ENCODE peak calls at places on chromosomes 12 and 14, in ten cellular contexts. N is stimulated activated CD4-positive, alpha-beta T cell treated with anti-CD3 and anti-CD28 coated beads, Interleukin-12 subunit alpha, Interleukin-12 subunit beta, amount 100 ng/mL, for 48 hours; Y is NCI-H1105; M is CD4-positive, alpha-beta T cell; G is progenitor cell of endocrine pancreas; R is tibial nerve; T is OCI-M1; P is CD8-positive, alpha-beta T cell; D is Kasumi-1; U is DMS79. L is an unnamed sample.

GRCh38 chr12:132194056-132194455 is 49.8 kb downstream of the NOC4L start:
- DNase-seq in G (no peak), D (no peak), U (no peak), Y (no peak), N (no peak), M (no peak), R (no peak), T (peak; percentile 1), P (no peak), L (no peak)

GRCh38 chr12:108728820-108729611 is 2.3 kb downstream of the CORO1C start:
- DNase-seq in N (no peak), R (no peak), D (no peak), Y (no peak), M (no peak), T (peak; percentile 23), P (no peak), G (no peak), U (no peak), L (peak; percentile 47)

GRCh38 chr14:20652996-20653975 is 11.8 kb upstream of the OR6S1 start:
- DNase-seq in U (no peak), Y (no peak), R (no peak), D (no peak), P (no peak), N (peak; percentile 70), M (peak; percentile 36), T (peak; percentile 96), G (no peak), L (peak; percentile 64)

GRCh38 chr12:109020750-109021380 is at the start of gene SVOP:
- DNase-seq in N (peak; percentile 3), G (peak; percentile 90), M (peak; percentile 6), D (peak; percentile 77), Y (peak; percentile 83), T (peak; percentile 87), R (peak; percentile 28), P (peak; percentile 8), U (peak; percentile 38), L (peak; percentile 95)

GRCh38 chr14:61177279-61178225 is 103.6 kb downstream of the TMEM30B start:
- DNase-seq in D (no peak), R (no peak), M (no peak), G (no peak), T (no peak), U (peak; percentile 13), N (no peak), Y (no peak), P (no peak), L (peak; percentile 82)

GRCh38 chr12:41663487-41664258 is 475.6 kb downstream of the PDZRN4 start:
- DNase-seq in U (no peak), N (no peak), T (peak; percentile 74), P (no peak), D (peak; percentile 57), R (no peak), G (no peak), M (no peak), Y (no peak), L (peak; percentile 49)

GRCh38 chr14:79659995-79660975 is 551.0 kb downstream of the DIO2 start:
- DNase-seq in T (no peak), M (no peak), N (no peak), Y (no peak), D (no peak), P (no peak), R (no peak), G (no peak), U (peak; percentile 95), L (no peak)

GRCh38 chr12:121130866-121131373 is 1.8 kb upstream of the P2RX7 start:
- DNase-seq in M (no peak), T (no peak), D (no peak), R (no peak), Y (no peak), G (no peak), N (no peak), U (no peak), P (no peak), L (no peak)

GRCh38 chr14:104898870-104899510 is 25.7 kb upstream of the PLD4 start:
- DNase-seq in P (no peak), U (no peak), G (no peak), R (no peak), D (no peak), T (no peak), N (no peak), M (no peak), Y (no peak), L (no peak)

GRCh38 chr14:21063479-21063878 is 5.9 kb downstream of the RNASE8 start:
- DNase-seq in R (no peak), P (no peak), G (no peak), M (no peak), Y (no peak), N (no peak), U (no peak), D (no peak), T (no peak), L (peak; percentile 86)

GRCh38 chr14:55772521-55772920 is 192.5 kb downstream of the KTN1 start:
- DNase-seq in M (no peak), G (no peak), R (no peak), N (no peak), T (no peak), D (no peak), U (no peak), P (no peak), Y (no peak), L (no peak)

GRCh38 chr12:8562310-8562709 is 21.6 kb upstream of the CLEC4E start:
- DNase-seq in P (no peak), N (no peak), T (peak; percentile 51), M (no peak), Y (no peak), D (no peak), R (no peak), G (no peak), U (no peak), L (peak; percentile 16)

GRCh38 chr14:32709072-32709471 is 229.6 kb upstream of the NPAS3 start:
- DNase-seq in R (no peak), M (no peak), N (no peak), G (no peak), Y (no peak), U (no peak), D (no peak), T (no peak), P (no peak), L (peak; percentile 72)

GRCh38 chr12:49231881-49232650 is 32.8 kb upstream of the TUBA1C start:
- DNase-seq in R (no peak), G (no peak), N (no peak), P (no peak), D (no peak), Y (no peak), T (peak; percentile 48), M (no peak), U (peak; percentile 69), L (no peak)

GRCh38 chr14:23093993-23094665 is 807 bp downstream of the ACIN1 start:
- DNase-seq in R (no peak), U (no peak), T (no peak), P (no peak), M (no peak), D (no peak), N (no peak), Y (no peak), G (no peak), L (no peak)

GRCh38 chr12:82554529-82554928 is 132.2 kb upstream of the TMTC2 start:
- DNase-seq in G (no peak), T (no peak), Y (no peak), P (no peak), R (no peak), D (no peak), N (no peak), U (no peak), M (no peak), L (peak; percentile 74)

GRCh38 chr14:88346048-88346639 is 23.1 kb upstream of the KCNK10 start:
- DNase-seq in M (no peak), D (no peak), U (no peak), T (no peak), Y (no peak), N (no peak), R (no peak), G (no peak), P (no peak), L (no peak)

GRCh38 chr12:101642115-101643067 is 47.6 kb downstream of the MYBPC1 start:
- DNase-seq in R (no peak), U (peak; percentile 7), G (peak; percentile 47), N (no peak), P (no peak), Y (peak; percentile 62), D (no peak), T (no peak), M (no peak), L (no peak)

GRCh38 chr12:102965281-102966155 is 8.0 kb downstream of the ASCL1 start:
- DNase-seq in T (no peak), M (no peak), Y (peak; percentile 27), U (peak; percentile 75), D (no peak), P (no peak), R (no peak), N (no peak), G (no peak), L (no peak)

GRCh38 chr12:20109667-20110066 is 258.7 kb upstream of the PDE3A start:
- DNase-seq in Y (no peak), R (no peak), M (no peak), G (no peak), D (no peak), U (no peak), P (no peak), T (no peak), N (no peak), L (no peak)

GRCh38 chr12:23133471-23133870 is 508.5 kb downstream of the ETNK1 start:
- DNase-seq in P (no peak), T (no peak), M (no peak), U (no peak), G (no peak), Y (no peak), R (no peak), N (no peak), D (no peak), L (no peak)

GRCh38 chr12:132766380-132767085 is 4.9 kb upstream of the ANKLE2 start:
- DNase-seq in P (no peak), N (no peak), M (no peak), U (no peak), Y (peak; percentile 56), T (peak; percentile 36), G (no peak), R (no peak), D (peak; percentile 25), L (no peak)

GRCh38 chr12:118714051-118714460 is 267.3 kb upstream of the SRRM4 start:
- DNase-seq in U (no peak), T (peak; percentile 74), R (no peak), P (no peak), N (no peak), G (peak; percentile 23), M (no peak), Y (peak; percentile 61), D (peak; percentile 67), L (peak; percentile 58)

GRCh38 chr12:49253033-49253623 is 11.8 kb upstream of the TUBA1C start:
- DNase-seq in R (no peak), G (no peak), P (no peak), Y (no peak), M (no peak), U (no peak), D (no peak), N (no peak), T (no peak), L (no peak)

GRCh38 chr14:31439554-31439953 is 17.8 kb downstream of the DTD2 start:
- DNase-seq in R (no peak), M (no peak), Y (no peak), U (no peak), P (no peak), D (no peak), N (no peak), G (no peak), T (no peak), L (no peak)

GRCh38 chr14:102917469-102918211 is 4.8 kb upstream of the AMN start:
- DNase-seq in R (peak; percentile 41), U (peak; percentile 29), P (peak; percentile 52), T (peak; percentile 48), D (peak; percentile 38), N (peak; percentile 48), Y (peak; percentile 58), M (peak; percentile 40), G (peak; percentile 42), L (peak; percentile 29)

GRCh38 chr12:709631-710030 is 42.7 kb upstream of the WNK1 start:
- DNase-seq in U (no peak), N (no peak), M (no peak), D (no peak), G (no peak), P (no peak), Y (no peak), T (no peak), R (no peak), L (no peak)